ENCODE peak calls at places on chromosomes 4 and X, in nine cellular contexts. V is stimulated activated CD4-positive, alpha-beta T cell treated with anti-CD3 and anti-CD28 coated beads, Interleukin-1b, Interleukin-23, amount 100 ng/mL, for 24 hours; I is ovary; S is 8988T; Y is lower lobe of right lung; U is heart left ventricle; C is central memory CD8-positive, alpha-beta T cell; G is iris pigment epithelial cell; W is stimulated activated effector memory CD8-positive, alpha-beta T cell treated with anti-CD3 and anti-CD28 coated beads, Interleukin-12 subunit alpha, Interleukin-12 subunit beta, amount 100 ng/mL, for 72 hours. J is an unnamed sample.

GRCh38 chr4:96786306-96786705 is 946.4 kb downstream of the PDHA2 start:
- DNase-seq in Y (no peak), S (no peak), V (no peak), U (no peak), I (no peak), W (no peak), G (no peak), C (no peak), J (no peak)

GRCh38 chrX:40933132-40934078 is 151.8 kb upstream of the USP9X start:
- DNase-seq in S (no peak), U (no peak), C (no peak), Y (no peak), W (no peak), I (no peak), G (peak), V (no peak), J (peak)

GRCh38 chrX:49959602-49960001 is 37.2 kb downstream of the CLCN5 start:
- DNase-seq in V (no peak), I (no peak), G (no peak), U (no peak), S (no peak), C (no peak), Y (no peak), W (no peak), J (no peak)

GRCh38 chrX:19721726-19722370 is 165.6 kb downstream of the SH3KBP1 start:
- DNase-seq in I (no peak), S (no peak), Y (peak), C (no peak), W (no peak), V (no peak), U (no peak), G (no peak), J (no peak)

GRCh38 chr4:40976343-40976742 is 226.6 kb downstream of the NSUN7 start:
- DNase-seq in G (peak), Y (no peak), U (no peak), S (no peak), W (no peak), I (peak), V (no peak), C (no peak), J (no peak)

GRCh38 chr4:181863846-181864245 is 379.4 kb upstream of the TENM3 start:
- DNase-seq in I (no peak), Y (no peak), U (no peak), G (no peak), V (no peak), W (no peak), C (no peak), S (no peak), J (no peak)

GRCh38 chr4:153071953-153072622 is 132.2 kb upstream of the TRIM2 start:
- DNase-seq in U (no peak), I (no peak), Y (no peak), S (no peak), W (no peak), G (no peak), C (no peak), V (no peak), J (no peak)

GRCh38 chrX:57132046-57132445 is 5.2 kb downstream of the SPIN2A start:
- DNase-seq in C (no peak), U (no peak), V (no peak), I (no peak), Y (no peak), S (no peak), G (no peak), W (no peak), J (no peak)

GRCh38 chrX:103343105-103343504 is 13.1 kb downstream of the TCEAL7 start:
- DNase-seq in Y (no peak), S (no peak), W (no peak), G (peak), I (peak), U (no peak), V (no peak), C (no peak), J (peak)

GRCh38 chr4:102536768-102537167 is 35.6 kb downstream of the NFKB1 start:
- DNase-seq in V (no peak), Y (no peak), G (no peak), I (no peak), C (no peak), S (no peak), U (no peak), W (no peak), J (no peak)

GRCh38 chrX:15973941-15974340 is 119.3 kb upstream of the AP1S2 start:
- DNase-seq in C (no peak), S (no peak), Y (no peak), W (no peak), G (no peak), U (peak), V (no peak), I (no peak), J (no peak)

GRCh38 chrX:153685179-153685536 is 2.6 kb upstream of the SLC6A8 start:
- DNase-seq in S (no peak), C (no peak), W (no peak), U (peak), Y (no peak), V (no peak), I (peak), G (no peak), J (no peak)

GRCh38 chr4:96677499-96677898 is 837.6 kb downstream of the PDHA2 start:
- DNase-seq in V (no peak), Y (no peak), S (no peak), I (no peak), U (no peak), G (peak), W (no peak), C (no peak), J (no peak)

GRCh38 chrX:134646170-134646569 is 12.1 kb downstream of the PLAC1 start:
- DNase-seq in V (no peak), C (no peak), U (no peak), Y (no peak), W (no peak), G (no peak), S (no peak), I (no peak), J (no peak)

GRCh38 chr4:181301735-181302380 is 941.3 kb upstream of the TENM3 start:
- DNase-seq in I (no peak), V (no peak), Y (peak), U (peak), W (no peak), G (peak), C (no peak), S (no peak), J (peak)

GRCh38 chr4:47617607-47618006 is 132.5 kb downstream of the ATP10D start:
- DNase-seq in G (no peak), S (no peak), C (no peak), Y (no peak), V (no peak), W (no peak), I (no peak), U (no peak), J (no peak)

GRCh38 chr4:75644095-75644494 is 13.8 kb upstream of the CDKL2 start:
- DNase-seq in Y (no peak), V (no peak), C (no peak), G (no peak), U (no peak), W (no peak), S (no peak), I (no peak), J (no peak)

GRCh38 chr4:49058306-49058705 is 72.2 kb downstream of the CWH43 start:
- DNase-seq in C (no peak), G (no peak), Y (no peak), U (no peak), S (no peak), I (no peak), W (no peak), V (no peak), J (no peak)

GRCh38 chrX:107827137-107827831 is 1.6 kb downstream of the MID2 start:
- DNase-seq in V (no peak), I (no peak), S (no peak), Y (no peak), C (no peak), G (no peak), U (no peak), W (no peak), J (no peak)

GRCh38 chrX:23773601-23774175 is 9.3 kb upstream of the SAT1 start:
- DNase-seq in S (no peak), C (no peak), G (no peak), U (no peak), V (no peak), Y (no peak), I (no peak), W (no peak), J (peak)

GRCh38 chrX:18886005-18886343 is 97.9 kb downstream of the PHKA2 start:
- DNase-seq in I (no peak), Y (no peak), W (peak), V (no peak), G (peak), S (no peak), U (no peak), C (no peak), J (no peak)

GRCh38 chr4:105352826-105353225 is 121.0 kb downstream of the PPA2 start:
- DNase-seq in Y (no peak), G (peak), W (no peak), U (no peak), S (no peak), V (no peak), I (no peak), C (no peak), J (no peak)

GRCh38 chr4:109947457-109947856 is 34.8 kb downstream of the EGF start:
- DNase-seq in I (no peak), Y (no peak), S (no peak), G (peak), C (no peak), U (no peak), V (no peak), W (no peak), J (no peak)

GRCh38 chr4:76984788-76985211 is 35.2 kb downstream of the SEPTIN11 start:
- DNase-seq in U (peak), G (peak), Y (no peak), V (no peak), C (no peak), I (peak), S (peak), W (no peak), J (no peak)

GRCh38 chrX:136616987-136617685 is 30.8 kb upstream of the CD40LG start:
- DNase-seq in I (no peak), U (no peak), C (no peak), G (no peak), Y (no peak), S (no peak), V (no peak), W (no peak), J (no peak)

GRCh38 chr4:23484689-23485088 is 405.2 kb downstream of the PPARGC1A start:
- DNase-seq in Y (no peak), W (no peak), C (no peak), U (no peak), S (no peak), I (no peak), G (no peak), V (no peak), J (no peak)

GRCh38 chr4:145956288-145956890 is 17.8 kb upstream of the ZNF827 start:
- DNase-seq in W (peak), C (peak), V (no peak), I (peak), S (no peak), G (peak), Y (no peak), U (no peak), J (peak)

GRCh38 chr4:104811727-104812126 is 317.0 kb upstream of the CXXC4 start:
- DNase-seq in Y (no peak), V (no peak), I (no peak), C (no peak), U (no peak), S (no peak), G (no peak), W (no peak), J (no peak)

GRCh38 chrX:48465336-48465933 is 4.6 kb downstream of the SLC38A5 start:
- DNase-seq in V (no peak), G (peak), I (no peak), W (no peak), U (peak), C (no peak), S (peak), Y (no peak), J (no peak)

GRCh38 chr4:68498413-68499007 is 51.2 kb downstream of the TMPRSS11E start:
- DNase-seq in C (peak), G (peak), I (peak), S (no peak), U (peak), V (peak), W (peak), Y (no peak), J (peak)

GRCh38 chrX:109475174-109475891 is 6.6 kb downstream of the GUCY2F start:
- DNase-seq in V (no peak), U (peak), I (peak), W (no peak), Y (no peak), C (no peak), G (peak), S (peak), J (no peak)

GRCh38 chr4:89353514-89353913 is 45.9 kb upstream of the GPRIN3 start:
- DNase-seq in U (no peak), V (no peak), S (no peak), G (no peak), C (no peak), Y (no peak), I (no peak), W (no peak), J (no peak)

GRCh38 chrX:74395556-74395955 is 25.7 kb upstream of the SLC16A2 start:
- DNase-seq in W (no peak), V (no peak), C (no peak), U (no peak), S (no peak), I (no peak), Y (no peak), G (no peak), J (no peak)

GRCh38 chr4:138821321-138821720 is 194.3 kb upstream of the NOCT start:
- DNase-seq in U (no peak), Y (no peak), C (no peak), I (no peak), G (no peak), W (no peak), S (no peak), V (no peak), J (no peak)

GRCh38 chrX:15269120-15269519 is 763 bp downstream of the ASB9 start:
- DNase-seq in C (no peak), U (no peak), S (no peak), Y (no peak), G (no peak), I (no peak), W (no peak), V (no peak), J (no peak)

GRCh38 chr4:177107288-177107901 is 202.3 kb upstream of the NEIL3 start:
- DNase-seq in U (no peak), Y (no peak), W (no peak), S (no peak), G (no peak), C (no peak), I (no peak), V (no peak), J (no peak)